ENCODE peak calls at places on chromosomes 7 and 10, in four cellular contexts. K is HepG2, R is K562, M is GM12878. V is an unnamed sample.
A peak's percentile ranks its signal among the peaks of the same experiment; 100 is the strongest.

GRCh38 chr10:93437946-93438795 is 44.0 kb downstream of the MYOF start:
- DNase-seq in K (no peak), R (no peak), M (no peak), V (peak; percentile 45)

GRCh38 chr10:23157691-23158369 is 34.3 kb upstream of the PTF1A start:
- DNase-seq in K (peak; percentile 63), R (peak; percentile 55), M (no peak), V (peak; percentile 58)

GRCh38 chr7:140638311-140638791 is 2.3 kb downstream of the DENND2A start:
- DNase-seq in K (no peak), R (no peak), M (no peak), V (peak; percentile 55)

GRCh38 chr10:61971016-61971350 is 69.5 kb downstream of the ARID5B start:
- DNase-seq in K (no peak), R (no peak), M (no peak), V (no peak)

GRCh38 chr7:18700147-18700546 is 204.6 kb downstream of the HDAC9 start:
- DNase-seq in K (no peak), R (peak; percentile 14), M (no peak), V (peak; percentile 11)

GRCh38 chr7:80060218-80060806 is 74.3 kb upstream of the GNAI1 start:
- DNase-seq in K (peak; percentile 41), R (peak; percentile 27), M (no peak), V (peak; percentile 17)

GRCh38 chr10:18528292-18528691 is 123.1 kb downstream of the NSUN6 start:
- DNase-seq in K (no peak), R (no peak), M (no peak), V (no peak)

GRCh38 chr10:79346388-79347225 is 662 bp upstream of the PPIF start:
- DNase-seq in K (no peak), R (peak; percentile 54), M (no peak), V (no peak)

GRCh38 chr10:130864951-130865350 is 446.6 kb downstream of the TCERG1L start:
- DNase-seq in K (no peak), R (no peak), M (no peak), V (no peak)

GRCh38 chr10:8037941-8038894 is 16.3 kb upstream of the GATA3 start:
- DNase-seq in K (no peak), R (no peak), M (no peak), V (no peak)

GRCh38 chr7:42831051-42831952 is 80.6 kb downstream of the C7orf25 start:
- DNase-seq in K (peak; percentile 5), R (peak; percentile 16), M (no peak), V (peak; percentile 30)

GRCh38 chr7:52507546-52507945 is 527.9 kb upstream of the POM121L12 start:
- DNase-seq in K (no peak), R (no peak), M (no peak), V (no peak)

GRCh38 chr7:155378580-155378934 is 79.4 kb upstream of the EN2 start:
- DNase-seq in K (no peak), R (no peak), M (no peak), V (no peak)
- H3K4me1 ChIP-seq in K (peaks cover 13% of the 10 kb centered on the region), R (peaks cover 27% of the 10 kb centered on the region), M (peaks cover 4% of the 10 kb centered on the region), V (peaks cover 10% of the 10 kb centered on the region)

GRCh38 chr7:158252837-158253669 is 334.6 kb downstream of the PTPRN2 start:
- DNase-seq in K (no peak), R (no peak), M (no peak), V (no peak)

GRCh38 chr7:158249692-158250091 is 337.9 kb downstream of the PTPRN2 start:
- DNase-seq in K (no peak), R (no peak), M (no peak), V (no peak)

GRCh38 chr7:158255156-158255555 is 332.5 kb downstream of the PTPRN2 start:
- DNase-seq in K (no peak), R (no peak), M (no peak), V (no peak)

GRCh38 chr7:158251061-158251965 is 336.3 kb downstream of the PTPRN2 start:
- DNase-seq in K (no peak), R (no peak), M (no peak), V (no peak)

GRCh38 chr7:158252081-158252836 is 335.4 kb downstream of the PTPRN2 start:
- DNase-seq in K (no peak), R (no peak), M (no peak), V (no peak)
- TF ChIP-seq ESRRA in K (no peak), R (no peak), M (no peak), V (no peak)

GRCh38 chr10:504131-504611 is 185.3 kb downstream of the DIP2C start:
- DNase-seq in K (no peak), R (no peak), M (no peak), V (no peak)

GRCh38 chr10:504806-505205 is 184.7 kb downstream of the DIP2C start:
- DNase-seq in K (no peak), R (no peak), M (no peak), V (no peak)

GRCh38 chr10:506451-507354 is 182.8 kb downstream of the DIP2C start:
- DNase-seq in K (no peak), R (no peak), M (no peak), V (no peak)

GRCh38 chr10:507355-507699 is 182.1 kb downstream of the DIP2C start:
- DNase-seq in K (no peak), R (no peak), M (no peak), V (no peak)

DNA sequence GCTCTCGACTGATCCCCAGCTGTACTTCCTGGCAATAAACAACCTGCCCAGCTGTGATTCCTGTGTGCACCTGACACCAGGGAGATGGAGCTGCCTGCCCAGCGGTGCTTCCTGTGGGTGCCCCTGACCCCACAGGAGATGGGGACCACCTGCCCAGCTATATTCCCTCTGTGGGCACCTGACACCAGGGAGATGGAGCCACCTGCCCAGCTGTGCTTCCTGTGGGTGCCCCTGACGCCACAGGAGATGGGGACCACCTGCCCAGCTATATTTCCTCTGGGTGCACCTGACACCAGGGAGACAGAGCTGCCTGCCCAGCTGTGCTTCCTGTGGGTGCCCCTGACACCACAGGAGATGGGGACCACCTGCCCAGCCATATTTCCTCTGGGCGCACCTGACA is 184.0 kb downstream of the DIP2C start:
- DNase-seq in K (no peak), R (no peak), M (no peak), V (no peak)
- TF ChIP-seq EP300 in K (no peak), R (no peak), M (no peak), V (no peak)

GRCh38 chr7:47335071-47335470 is 246.8 kb downstream of the TNS3 start:
- DNase-seq in K (no peak), R (no peak), M (no peak), V (no peak)
- H3K4me1 ChIP-seq in K (no peaks in the 10 kb centered on the region), R (no peaks in the 10 kb centered on the region), M (no peaks in the 10 kb centered on the region), V (peaks cover 23% of the 10 kb centered on the region)

GRCh38 chr10:63466168-63466935 is 575 bp upstream of the JMJD1C start:
- DNase-seq in K (peak; percentile 54), R (peak; percentile 73), M (no peak), V (peak; percentile 33)
- TF ChIP-seq ESRRA in K (no peak), R (no peak), M (no peak), V (no peak)

DNA sequence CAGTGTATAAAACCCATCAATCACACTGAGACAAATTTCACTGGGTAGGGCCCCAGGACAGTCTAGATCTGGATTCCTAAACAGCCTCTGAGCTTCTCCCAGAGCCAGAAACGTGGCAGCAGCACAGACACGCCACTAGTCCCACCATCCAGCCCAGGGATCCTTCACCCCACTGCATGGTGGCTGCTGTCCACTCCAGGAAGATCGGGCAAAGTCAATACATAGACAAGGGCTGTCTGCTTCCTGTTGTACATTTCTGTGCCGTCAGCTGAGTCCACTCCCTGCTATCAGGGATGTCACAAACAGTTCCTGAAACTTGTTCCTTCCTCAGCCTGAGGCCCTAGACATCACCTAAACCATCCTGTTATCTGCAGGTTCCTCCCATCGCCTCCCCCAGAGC is 150.9 kb downstream of the GFRA1 start:
- DNase-seq in K (no peak), R (no peak), M (no peak), V (no peak)
- TF ChIP-seq EP300 in K (no peak), R (no peak), M (no peak), V (no peak)

DNA sequence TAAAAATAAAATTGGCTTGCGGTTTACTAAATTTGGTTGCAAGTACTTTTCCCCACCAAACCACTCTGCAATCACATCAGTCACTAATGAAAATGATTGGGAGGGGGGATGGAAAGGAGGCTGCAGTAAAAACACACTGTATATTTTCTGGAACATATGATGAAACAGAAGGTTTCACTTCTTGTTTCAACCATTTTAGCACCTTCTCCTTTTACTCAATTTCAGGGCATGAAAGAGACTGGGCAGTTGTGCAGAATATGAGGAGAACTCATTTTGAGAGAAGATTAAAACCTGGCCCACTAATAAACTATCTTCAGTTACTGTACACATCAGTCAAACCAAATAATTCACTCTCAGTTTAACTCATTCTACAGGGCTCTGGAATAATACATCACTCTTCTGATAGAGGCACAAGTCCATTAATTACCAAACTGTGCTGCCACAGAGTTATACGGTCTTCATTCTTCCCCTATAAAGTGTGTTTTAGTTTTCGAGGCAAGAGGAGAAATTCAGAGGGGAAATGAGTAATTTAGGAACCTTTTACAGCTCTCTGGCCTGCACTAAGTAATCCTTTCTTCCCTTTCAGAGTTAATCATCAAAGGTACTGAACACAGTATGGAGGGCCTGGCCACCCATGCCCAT is 25.5 kb downstream of the JAZF1 start:
- DNase-seq in K (no peak), R (no peak), M (peak; percentile 78), V (no peak)
- H3K4me1 ChIP-seq in K (no peaks in the 10 kb centered on the region), R (no peaks in the 10 kb centered on the region), M (peaks cover 22% of the 10 kb centered on the region), V (peaks cover 16% of the 10 kb centered on the region)

V was measured in A549.